ENCODE peak calls at places on chromosomes 11 and 22, in six cellular contexts. J is glutamatergic neuron; L is epithelial cell of esophagus; V is CD8-positive, alpha-beta T cell; Z is HFFc6; R is cardiac muscle cell. B is an unnamed sample.

GRCh38 chr22:24507742-24508141 is 12.6 kb downstream of the UPB1 start:
- DNase-seq in J (no peak), L (no peak), V (no peak), Z (no peak), R (no peak), B (no peak)

GRCh38 chr11:86676533-86677154 is 4.2 kb upstream of the ME3 start:
- DNase-seq in J (no peak), L (peak), V (no peak), Z (no peak), R (peak), B (no peak)

GRCh38 chr11:111913997-111914396 is 1.5 kb downstream of the HSPB2 start:
- DNase-seq in J (no peak), L (peak), V (no peak), Z (peak), R (peak), B (peak)

GRCh38 chr11:46916669-46917108 is 1.7 kb downstream of the LRP4 start:
- DNase-seq in J (peak), L (peak), V (no peak), Z (peak), R (peak), B (peak)

GRCh38 chr11:92035488-92035887 is 189.1 kb upstream of the FAT3 start:
- DNase-seq in J (no peak), L (peak), V (no peak), Z (no peak), R (no peak), B (no peak)

GRCh38 chr11:111735262-111736116 is 30.7 kb downstream of the PPP2R1B start:
- DNase-seq in J (no peak), L (peak), V (no peak), Z (peak), R (peak), B (peak)

GRCh38 chr22:42635531-42635930 is 4.9 kb downstream of the ATP5MGL start:
- DNase-seq in J (no peak), L (peak), V (no peak), Z (peak), R (peak), B (peak)

GRCh38 chr11:64327338-64327737 is 9.4 kb downstream of the PRDX5 start:
- DNase-seq in J (no peak), L (no peak), V (no peak), Z (no peak), R (no peak), B (no peak)

GRCh38 chr11:67354314-67355022 is 1.1 kb upstream of the POLD4 start:
- DNase-seq in J (no peak), L (peak), V (no peak), Z (peak), R (peak), B (peak)

GRCh38 chr22:35561796-35562526 is 21.3 kb downstream of the RASD2 start:
- DNase-seq in J (no peak), L (peak), V (no peak), Z (peak), R (peak), B (no peak)

GRCh38 chr11:75196426-75196825 is 44.1 kb upstream of the TPBGL start:
- DNase-seq in J (no peak), L (no peak), V (no peak), Z (no peak), R (no peak), B (no peak)

GRCh38 chr22:29070490-29070889 is 2.3 kb upstream of the KREMEN1 start:
- DNase-seq in J (no peak), L (no peak), V (no peak), Z (no peak), R (no peak), B (no peak)

GRCh38 chr11:75476716-75477613 is 44.0 kb upstream of the KLHL35 start:
- DNase-seq in J (no peak), L (no peak), V (no peak), Z (no peak), R (no peak), B (no peak)

GRCh38 chr11:71198823-71199165 is 53.6 kb downstream of the SHANK2 start:
- DNase-seq in J (no peak), L (no peak), V (no peak), Z (no peak), R (no peak), B (no peak)

GRCh38 chr11:114790910-114791309 is 112.6 kb downstream of the NXPE2 start:
- DNase-seq in J (no peak), L (no peak), V (no peak), Z (no peak), R (no peak), B (no peak)

GRCh38 chr22:30325065-30325720 is 1.5 kb downstream of the TBC1D10A start:
- DNase-seq in J (no peak), L (peak), V (no peak), Z (peak), R (peak), B (peak)

GRCh38 chr22:17159504-17159951 is 451 bp upstream of the HDHD5 start:
- DNase-seq in J (peak), L (peak), V (peak), Z (no peak), R (peak), B (peak)

GRCh38 chr22:41828516-41828915 is 4.4 kb upstream of the SREBF2 start:
- DNase-seq in J (peak), L (no peak), V (no peak), Z (no peak), R (no peak), B (no peak)

GRCh38 chr11:70111269-70112016 is 33.3 kb downstream of the ANO1 start:
- DNase-seq in J (peak), L (no peak), V (no peak), Z (peak), R (peak), B (no peak)

GRCh38 chr11:117172678-117173421 is 5.7 kb upstream of the SIDT2 start:
- DNase-seq in J (no peak), L (peak), V (no peak), Z (no peak), R (peak), B (no peak)

GRCh38 chr11:27514558-27514957 is 8.0 kb upstream of the LIN7C start:
- DNase-seq in J (no peak), L (no peak), V (no peak), Z (peak), R (peak), B (peak)

GRCh38 chr11:9565822-9566560 is 7.5 kb upstream of the WEE1 start:
- DNase-seq in J (no peak), L (peak), V (peak), Z (peak), R (peak), B (peak)

GRCh38 chr11:75996523-75997272 is 181.7 kb downstream of the UVRAG start:
- DNase-seq in J (no peak), L (no peak), V (no peak), Z (no peak), R (no peak), B (no peak)

GRCh38 chr11:103927535-103927934 is 108.9 kb upstream of the DDI1 start:
- DNase-seq in J (no peak), L (peak), V (no peak), Z (peak), R (peak), B (no peak)

GRCh38 chr11:107018902-107019493 is 722 bp upstream of the GUCY1A2 start:
- DNase-seq in J (peak), L (peak), V (no peak), Z (peak), R (peak), B (peak)

GRCh38 chr11:121123670-121124069 is 22.6 kb downstream of the TECTA start:
- DNase-seq in J (no peak), L (no peak), V (no peak), Z (no peak), R (no peak), B (no peak)

GRCh38 chr22:46587492-46588278 is 32.5 kb upstream of the GRAMD4 start:
- DNase-seq in J (no peak), L (no peak), V (peak), Z (no peak), R (no peak), B (no peak)

GRCh38 chr11:120335596-120335927 is 651 bp upstream of the ARHGEF12 start:
- DNase-seq in J (no peak), L (peak), V (no peak), Z (peak), R (peak), B (no peak)

GRCh38 chr11:65545853-65546216 is 12.3 kb downstream of the LTBP3 start:
- DNase-seq in J (no peak), L (no peak), V (no peak), Z (no peak), R (no peak), B (no peak)

GRCh38 chr11:65549088-65549487 is 9.1 kb downstream of the LTBP3 start:
- DNase-seq in J (no peak), L (no peak), V (no peak), Z (no peak), R (no peak), B (no peak)

GRCh38 chr11:65551572-65552398 is 6.4 kb downstream of the LTBP3 start:
- DNase-seq in J (peak), L (peak), V (peak), Z (no peak), R (no peak), B (no peak)

GRCh38 chr11:65546217-65546958 is 11.8 kb downstream of the LTBP3 start:
- DNase-seq in J (peak), L (peak), V (peak), Z (no peak), R (no peak), B (peak)

DNA sequence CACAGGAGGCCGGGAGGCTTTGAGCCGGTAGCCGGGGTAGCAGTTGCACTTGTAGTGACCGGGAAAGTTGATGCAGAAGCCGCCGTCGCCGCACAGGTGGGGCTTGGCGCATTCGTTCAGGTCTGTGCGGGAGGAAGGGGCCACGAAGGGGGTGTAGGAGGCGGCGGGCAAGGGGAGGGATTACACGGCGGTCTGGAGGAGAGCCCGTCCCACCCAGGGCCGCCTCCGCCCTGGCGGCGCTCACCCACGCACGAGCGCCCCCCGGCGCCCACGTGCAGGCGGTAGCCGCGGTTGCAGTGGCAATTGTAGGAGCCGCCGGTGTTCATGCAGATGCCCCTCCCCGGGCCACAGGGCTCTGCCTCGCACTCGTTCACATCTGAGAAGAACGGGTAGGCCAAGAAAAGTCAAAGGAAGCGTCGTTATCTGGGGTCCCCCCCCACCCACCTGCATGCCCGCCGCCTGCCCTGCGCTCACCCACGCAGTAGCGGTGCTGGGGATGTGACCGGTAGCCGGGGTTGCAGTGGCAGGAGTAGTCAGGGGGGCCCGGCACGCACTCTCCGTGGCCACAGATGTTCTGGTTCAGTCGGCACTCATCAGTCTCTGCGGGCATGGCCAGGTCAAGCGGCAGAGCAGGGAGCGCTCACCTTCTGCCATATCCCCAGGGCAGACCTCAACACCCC is 10.6 kb downstream of the LTBP3 start:
- DNase-seq in J (no peak), L (no peak), V (peak), Z (no peak), R (no peak), B (no peak)
- TF ChIP-seq CTCF in J (no peak), L (no peak), V (no peak), Z (no peak), R (no peak), B (no peak)

DNA sequence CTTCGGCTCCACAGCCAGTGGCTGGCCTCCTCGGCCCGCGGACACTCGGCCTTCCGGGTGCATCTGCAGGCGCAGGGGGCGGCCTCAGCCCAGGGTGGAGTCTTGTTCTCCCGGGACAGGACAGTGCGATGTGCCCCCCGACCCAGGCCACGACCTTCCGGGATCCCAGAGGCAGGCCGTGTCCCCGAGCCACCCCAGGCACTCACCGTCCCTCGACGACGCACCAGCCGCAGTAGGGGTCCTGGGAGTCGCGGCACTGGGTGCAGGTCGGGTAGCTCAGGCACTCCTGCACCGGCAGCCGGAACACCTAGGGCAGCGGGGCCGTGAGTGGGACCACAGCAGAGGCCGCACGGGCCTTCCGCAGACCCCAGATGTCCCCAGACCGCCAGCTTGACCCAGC is 17.6 kb upstream of the MAPK11 start:
- DNase-seq in J (no peak), L (no peak), V (no peak), Z (no peak), R (no peak), B (no peak)
- TF ChIP-seq CTCF in J (no peak), L (no peak), V (no peak), Z (no peak), R (no peak), B (no peak)

GRCh38 chr11:8315463-8315862 is 51.8 kb upstream of the LMO1 start:
- DNase-seq in J (no peak), L (no peak), V (no peak), Z (no peak), R (no peak), B (no peak)

GRCh38 chr11:8323161-8323935 is 59.7 kb upstream of the LMO1 start:
- DNase-seq in J (no peak), L (no peak), V (no peak), Z (no peak), R (no peak), B (no peak)

GRCh38 chr11:8321876-8322275 is 58.2 kb upstream of the LMO1 start:
- DNase-seq in J (no peak), L (no peak), V (no peak), Z (no peak), R (no peak), B (no peak)

GRCh38 chr11:8317164-8317563 is 53.5 kb upstream of the LMO1 start:
- DNase-seq in J (no peak), L (no peak), V (no peak), Z (no peak), R (peak), B (peak)

DNA sequence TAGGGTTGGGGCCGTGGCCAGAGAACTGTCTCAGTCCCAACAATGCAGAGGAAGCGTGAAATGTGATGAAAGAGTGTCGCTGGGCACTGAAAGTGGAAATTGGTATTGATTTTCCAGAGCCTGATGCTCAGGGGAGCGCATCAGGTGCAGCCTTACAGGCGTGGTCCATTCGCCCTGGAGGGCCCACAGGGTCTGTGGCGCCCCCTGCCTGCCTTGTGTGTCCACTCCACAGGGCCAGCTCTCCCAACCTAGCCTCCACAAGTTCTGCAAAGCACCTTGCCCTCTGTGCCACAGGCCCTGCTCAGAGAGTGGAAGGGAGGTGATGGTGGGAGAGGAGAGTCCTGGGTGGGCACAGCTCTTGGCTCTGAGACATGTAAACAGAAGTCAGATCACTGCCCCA is 54.9 kb upstream of the LMO1 start:
- DNase-seq in J (peak), L (no peak), V (no peak), Z (no peak), R (peak), B (no peak)
- TF ChIP-seq CTCF in J (peak), L (peak), V (no peak), Z (peak), R (peak), B (no peak)

GRCh38 chr22:20508815-20509271 is 1.4 kb downstream of the MED15 start:
- DNase-seq in J (no peak), L (peak), V (no peak), Z (no peak), R (no peak), B (no peak)

GRCh38 chr22:20506543-20507252 is 712 bp upstream of the MED15 start:
- DNase-seq in J (no peak), L (no peak), V (no peak), Z (no peak), R (no peak), B (no peak)

GRCh38 chr22:20509344-20510047 is 2.1 kb downstream of the MED15 start:
- DNase-seq in J (no peak), L (peak), V (peak), Z (peak), R (peak), B (peak)

GRCh38 chr22:20510811-20511577 is 3.6 kb downstream of the MED15 start:
- DNase-seq in J (no peak), L (peak), V (no peak), Z (no peak), R (no peak), B (no peak)

GRCh38 chr22:20507253-20508066 is at the start of gene MED15:
- DNase-seq in J (peak), L (peak), V (peak), Z (peak), R (peak), B (peak)
- TF ChIP-seq CTCF in J (no peak), L (no peak), V (no peak), Z (no peak), R (no peak), B (no peak)

DNA sequence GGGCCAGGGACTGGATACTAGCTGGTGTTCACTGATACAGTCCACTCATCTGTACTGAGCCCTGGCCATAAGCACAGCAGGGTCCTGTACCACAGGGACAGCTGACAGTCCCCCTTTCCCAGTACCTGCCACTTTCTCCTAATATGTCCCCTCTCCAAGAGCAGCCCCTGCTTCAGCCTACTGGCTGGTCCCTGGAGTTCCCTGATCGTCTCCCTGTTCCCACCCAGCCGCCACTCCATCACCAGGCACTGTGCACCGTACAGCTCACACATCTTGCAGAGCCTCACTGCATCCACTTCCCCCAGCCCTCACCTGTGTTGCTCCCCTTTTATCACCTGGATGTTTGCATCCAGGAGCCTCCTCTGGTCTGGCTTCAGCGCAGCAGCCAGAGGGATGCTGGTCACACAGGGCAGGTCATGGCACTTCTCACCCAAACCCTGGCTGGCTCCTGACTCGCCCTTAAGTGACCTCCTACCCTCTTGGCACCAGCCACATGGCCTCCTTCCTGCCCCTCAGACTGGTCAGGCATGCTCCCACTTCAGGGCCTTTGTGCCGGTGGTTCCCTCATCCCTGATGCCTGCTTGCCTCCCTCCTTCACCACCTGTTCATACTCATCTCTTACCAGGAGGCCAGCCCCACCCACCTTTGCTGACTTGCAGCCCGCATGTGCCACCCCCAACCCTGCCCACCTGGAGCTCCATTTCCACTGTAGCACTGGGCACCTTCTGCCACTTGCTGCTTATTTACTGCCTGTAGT is 19.9 kb downstream of the GNAZ start:
- DNase-seq in J (no peak), L (no peak), V (no peak), Z (no peak), R (no peak), B (no peak)
- TF ChIP-seq CTCF in J (no peak), L (no peak), V (no peak), Z (no peak), R (no peak), B (no peak)